ENCODE peak calls at places on chromosomes 12 and 14, in ten cellular contexts. G, D, Y, P, W, C, A, Q, I and K are unnamed samples.
A peak's percentile ranks its signal among the peaks of the same experiment; 100 is the strongest.

GRCh38 chr12:46450279-46450748 is 77.7 kb upstream of the SLC38A2 start:
- DNase-seq in G (peak; percentile 77), D (peak; percentile 79), Y (no peak), P (peak; percentile 67), W (no peak), C (peak; percentile 59), A (peak; percentile 56), Q (peak; percentile 70), I (no peak), K (no peak)

GRCh38 chr12:58387199-58387598 is 445.8 kb downstream of the ATP23 start:
- DNase-seq in G (no peak), D (no peak), Y (no peak), P (no peak), W (no peak), C (no peak), A (no peak), Q (no peak), I (no peak), K (no peak)

GRCh38 chr14:42508209-42508946 is 901.7 kb downstream of the LRFN5 start:
- DNase-seq in G (no peak), D (no peak), Y (no peak), P (no peak), W (no peak), C (no peak), A (no peak), Q (no peak), I (no peak), K (no peak)

GRCh38 chr12:21334100-21334499 is 617 bp downstream of the SLCO1A2 start:
- DNase-seq in G (no peak), D (no peak), Y (no peak), P (no peak), W (no peak), C (no peak), A (no peak), Q (no peak), I (no peak), K (no peak)

GRCh38 chr14:31286456-31287293 is 79.1 kb upstream of the HECTD1 start:
- DNase-seq in G (no peak), D (no peak), Y (no peak), P (no peak), W (no peak), C (no peak), A (no peak), Q (no peak), I (peak; percentile 82), K (peak; percentile 21)

GRCh38 chr12:119758695-119759094 is 90.8 kb downstream of the PRKAB1 start:
- DNase-seq in G (no peak), D (no peak), Y (no peak), P (no peak), W (no peak), C (no peak), A (no peak), Q (no peak), I (no peak), K (no peak)

GRCh38 chr14:101859538-101859902 is 98.0 kb downstream of the PPP2R5C start:
- DNase-seq in G (no peak), D (no peak), Y (no peak), P (no peak), W (no peak), C (no peak), A (no peak), Q (no peak), I (no peak), K (no peak)

GRCh38 chr12:47903927-47904646 is 707 bp downstream of the VDR start:
- DNase-seq in G (peak; percentile 32), D (peak; percentile 80), Y (no peak), P (no peak), W (no peak), C (peak; percentile 41), A (peak; percentile 91), Q (peak; percentile 46), I (peak; percentile 72), K (no peak)

GRCh38 chr12:99984271-99985128 is at the start of gene ANKS1B:
- DNase-seq in G (peak; percentile 34), D (peak; percentile 38), Y (no peak), P (peak; percentile 19), W (peak; percentile 33), C (peak; percentile 13), A (peak; percentile 86), Q (peak; percentile 55), I (peak; percentile 93), K (peak; percentile 91)

DNA sequence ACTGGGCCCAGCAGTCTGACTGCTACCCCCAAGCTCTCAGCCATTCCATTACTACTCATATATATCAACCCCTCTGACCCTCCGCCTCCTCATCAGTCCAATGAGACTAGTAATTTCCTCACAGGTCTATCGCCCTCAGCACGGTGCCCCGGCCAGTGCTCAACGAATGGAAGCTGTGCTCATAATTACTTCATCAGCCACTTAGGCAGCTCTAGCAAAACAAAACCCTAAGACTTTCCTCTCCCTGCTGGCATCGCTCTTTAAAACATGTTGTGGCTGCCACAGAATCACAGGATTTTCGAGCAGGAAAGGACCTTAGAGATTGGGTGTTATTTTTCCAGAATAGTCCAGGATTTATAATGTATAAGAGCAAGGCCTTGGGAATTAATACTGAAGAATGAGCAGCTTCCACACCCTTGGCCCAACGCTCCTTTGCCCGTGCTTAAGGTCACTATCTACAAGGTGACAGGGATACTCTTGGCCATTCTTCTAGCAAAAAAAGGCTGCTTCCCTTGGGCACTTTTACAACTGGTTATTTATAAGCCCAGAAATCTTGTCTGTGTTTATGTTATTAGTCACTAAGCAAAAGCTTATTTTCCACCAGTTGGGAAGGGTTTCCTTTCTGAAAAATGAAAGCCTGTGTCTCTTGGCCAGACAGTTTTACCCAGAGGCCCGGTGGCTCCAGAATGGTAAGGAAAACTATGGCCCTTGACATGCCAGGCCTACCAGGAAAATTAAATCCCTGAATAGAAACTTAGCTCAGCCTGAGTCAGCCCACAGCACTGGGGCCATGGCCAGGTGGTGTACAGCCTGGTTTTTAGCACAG is 48.0 kb downstream of the NUAK1 start:
- DNase-seq in G (no peak), D (peak; percentile 81), Y (no peak), P (peak; percentile 77), W (no peak), C (no peak), A (no peak), Q (peak; percentile 64), I (peak; percentile 43), K (no peak)
- H3K4me3 ChIP-seq in G (peak overlapping the region; percentile 4), D (no peak overlapping the region), Y (no peak overlapping the region), P (no peak overlapping the region), W (no peak overlapping the region), C (no peak overlapping the region), A (no peak overlapping the region), Q (no peak overlapping the region), I (no peak overlapping the region), K (no peak overlapping the region)

DNA sequence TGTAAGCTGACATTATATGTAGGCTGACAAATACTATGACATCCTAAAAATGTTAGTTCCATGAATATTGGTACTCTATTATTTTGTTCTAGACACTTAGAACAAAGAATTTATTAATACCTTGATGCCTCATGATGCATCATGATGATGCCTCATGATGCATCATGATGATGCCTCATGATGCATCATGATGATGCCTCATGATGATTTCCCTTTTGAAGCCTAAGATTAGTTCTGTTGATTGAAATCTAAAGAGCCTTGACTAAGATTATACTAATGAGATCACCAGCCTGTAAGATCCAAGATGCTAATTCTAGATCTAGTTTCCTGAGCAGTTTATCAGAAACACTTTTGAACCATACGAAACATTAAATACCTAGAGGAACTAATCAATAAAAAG is 4.6 kb upstream of the CEP128 start:
- DNase-seq in G (no peak), D (no peak), Y (no peak), P (no peak), W (no peak), C (no peak), A (no peak), Q (no peak), I (no peak), K (no peak)
- H3K36me3 ChIP-seq in G (no peaks in the 10 kb centered on the region), D (no peaks in the 10 kb centered on the region), Y (peaks cover 30% of the 10 kb centered on the region), P (no peaks in the 10 kb centered on the region), W (no peaks in the 10 kb centered on the region), C (no peaks in the 10 kb centered on the region), A (no peaks in the 10 kb centered on the region), Q (no peaks in the 10 kb centered on the region), I (no peaks in the 10 kb centered on the region), K (no peaks in the 10 kb centered on the region)

GRCh38 chr14:90383126-90383730 is 13.6 kb upstream of the CALM1 start:
- DNase-seq in G (peak; percentile 100), D (peak; percentile 100), Y (peak; percentile 99), P (peak; percentile 99), W (peak; percentile 99), C (peak; percentile 99), A (peak; percentile 98), Q (peak; percentile 100), I (peak; percentile 100), K (peak; percentile 97)

GRCh38 chr14:90383731-90384542 is 12.9 kb upstream of the CALM1 start:
- DNase-seq in G (peak; percentile 65), D (peak; percentile 61), Y (peak; percentile 33), P (peak; percentile 57), W (peak; percentile 72), C (peak; percentile 59), A (peak; percentile 89), Q (peak; percentile 66), I (peak; percentile 85), K (peak; percentile 70)

GRCh38 chr14:90381999-90382451 is 14.8 kb upstream of the CALM1 start:
- DNase-seq in G (no peak), D (peak; percentile 35), Y (peak; percentile 24), P (peak; percentile 29), W (no peak), C (peak; percentile 46), A (no peak), Q (peak; percentile 41), I (peak; percentile 81), K (peak; percentile 64)

GRCh38 chr14:90382491-90383125 is 14.2 kb upstream of the CALM1 start:
- DNase-seq in G (peak; percentile 63), D (peak; percentile 74), Y (peak; percentile 54), P (peak; percentile 73), W (no peak), C (peak; percentile 61), A (peak; percentile 78), Q (peak; percentile 82), I (peak; percentile 86), K (no peak)

DNA sequence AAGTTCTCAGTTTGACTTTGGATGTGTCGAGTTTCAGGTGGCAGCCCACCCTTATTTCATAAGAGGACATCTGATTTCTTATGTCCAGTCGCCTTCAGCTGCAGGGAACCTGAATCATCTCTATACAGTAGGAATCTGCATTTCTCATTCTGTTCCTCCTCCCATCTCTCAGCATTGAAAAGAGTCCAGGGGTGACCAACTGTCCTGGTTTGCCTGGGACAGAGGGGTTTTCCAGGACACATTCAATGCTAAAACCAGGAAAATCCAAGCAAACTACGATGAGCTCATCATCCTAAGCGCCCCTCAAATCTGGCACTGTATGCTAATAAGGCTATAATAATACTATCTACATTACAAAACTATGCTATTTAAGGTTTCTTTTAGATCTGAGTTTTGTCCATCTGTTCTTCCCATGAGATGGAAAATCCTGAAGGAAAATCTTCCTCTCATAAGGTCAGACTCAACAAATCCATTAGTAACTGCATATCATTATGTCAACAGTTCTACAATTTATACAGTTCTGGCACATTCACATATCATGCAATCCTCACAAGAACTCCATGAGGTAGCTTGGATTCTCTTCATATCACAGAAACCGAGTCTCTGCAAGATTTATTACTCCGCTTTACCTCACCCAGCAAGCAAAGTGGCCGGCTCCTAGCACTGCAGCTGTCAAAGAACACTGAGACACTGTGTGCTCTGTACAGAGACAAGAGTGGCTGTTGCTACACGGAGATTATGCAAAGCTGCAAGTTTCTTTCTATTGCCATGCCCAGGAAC is 15.6 kb upstream of the CALM1 start:
- DNase-seq in G (no peak), D (peak; percentile 49), Y (peak; percentile 47), P (peak; percentile 26), W (no peak), C (peak; percentile 36), A (no peak), Q (peak; percentile 59), I (no peak), K (no peak)
- H3K4me3 ChIP-seq in G (peak overlapping the region; percentile 79), D (peak overlapping the region; percentile 66), Y (peak overlapping the region; percentile 76), P (peak overlapping the region; percentile 75), W (no peak overlapping the region), C (peak overlapping the region; percentile 67), A (peak overlapping the region; percentile 47), Q (no peak overlapping the region), I (no peak overlapping the region), K (no peak overlapping the region)

GRCh38 chr12:42967850-42968249 is 378.3 kb upstream of the PRICKLE1 start:
- DNase-seq in G (no peak), D (no peak), Y (no peak), P (no peak), W (no peak), C (no peak), A (no peak), Q (no peak), I (no peak), K (no peak)
- H3K36me3 ChIP-seq in G (no peaks in the 10 kb centered on the region), D (no peaks in the 10 kb centered on the region), Y (no peaks in the 10 kb centered on the region), P (no peaks in the 10 kb centered on the region), W (no peaks in the 10 kb centered on the region), C (no peaks in the 10 kb centered on the region), A (no peaks in the 10 kb centered on the region), Q (no peaks in the 10 kb centered on the region), I (no peaks in the 10 kb centered on the region), K (no peaks in the 10 kb centered on the region)